ENCODE peak calls at places on chromosomes 12 and 14, in ten cellular contexts. I is NCI-H1105 treated with DMSO at 0.1 percent for 48 hours, D is activated T-cell treated with anti-CD3 and anti-CD28 coated beads for 1 hour, M is HuH-7.5, K is activated gamma-delta T cell treated with Interleukin-2 at 50 U/mL for 16 hours, C is hepatic stellate cell, T is NCI-H345, P is dorsolateral prefrontal cortex, F is right cardiac atrium, Y is GM13976. S is an unnamed sample.

GRCh38 chr14:38124496-38124895 is 83.2 kb upstream of the SSTR1 start:
- DNase-seq in I (no peak), D (no peak), M (no peak), K (no peak), C (no peak), T (no peak), P (no peak), F (no peak), Y (no peak), S (no peak)

GRCh38 chr14:88296343-88296742 is 26.7 kb downstream of the KCNK10 start:
- DNase-seq in I (no peak), D (no peak), M (no peak), K (no peak), C (no peak), T (no peak), P (no peak), F (no peak), Y (no peak), S (no peak)

GRCh38 chr12:113601656-113602263 is 130.1 kb upstream of the LHX5 start:
- DNase-seq in I (no peak), D (no peak), M (peak), K (no peak), C (no peak), T (no peak), P (no peak), F (no peak), Y (no peak), S (peak)

GRCh38 chr12:80472241-80472640 is 28.2 kb downstream of the PTPRQ start:
- DNase-seq in I (no peak), D (no peak), M (no peak), K (no peak), C (no peak), T (no peak), P (no peak), F (no peak), Y (no peak), S (no peak)

GRCh38 chr12:32106517-32107366 is at the start of gene BICD1:
- DNase-seq in I (peak), D (peak), M (peak), K (peak), C (peak), T (peak), P (peak), F (peak), Y (peak), S (peak)

GRCh38 chr14:90093942-90094595 is 32.3 kb downstream of the KCNK13 start:
- DNase-seq in I (no peak), D (no peak), M (no peak), K (no peak), C (no peak), T (peak), P (no peak), F (no peak), Y (no peak), S (peak)

GRCh38 chr12:67710582-67710981 is 62.0 kb downstream of the DYRK2 start:
- DNase-seq in I (no peak), D (no peak), M (peak), K (no peak), C (no peak), T (no peak), P (no peak), F (no peak), Y (peak), S (peak)

GRCh38 chr12:27052176-27052575 is 29.8 kb downstream of the MED21 start:
- DNase-seq in I (no peak), D (no peak), M (no peak), K (no peak), C (no peak), T (no peak), P (no peak), F (no peak), Y (no peak), S (no peak)

GRCh38 chr12:46461907-46462605 is 89.5 kb upstream of the SLC38A2 start:
- DNase-seq in I (peak), D (no peak), M (no peak), K (no peak), C (no peak), T (no peak), P (no peak), F (no peak), Y (no peak), S (no peak)

GRCh38 chr12:67415473-67415872 is 146.3 kb downstream of the CAND1 start:
- DNase-seq in I (peak), D (no peak), M (no peak), K (no peak), C (peak), T (peak), P (peak), F (no peak), Y (peak), S (peak)

GRCh38 chr14:65151329-65152010 is 49.2 kb upstream of the MAX start:
- DNase-seq in I (no peak), D (no peak), M (no peak), K (no peak), C (no peak), T (no peak), P (no peak), F (no peak), Y (no peak), S (no peak)

GRCh38 chr12:128314611-128315010 is 47.6 kb downstream of the TMEM132C start:
- DNase-seq in I (no peak), D (no peak), M (no peak), K (no peak), C (no peak), T (no peak), P (no peak), F (no peak), Y (no peak), S (no peak)

GRCh38 chr12:56629459-56630179 is 507 bp downstream of the BAZ2A start:
- DNase-seq in I (no peak), D (peak), M (peak), K (peak), C (peak), T (no peak), P (no peak), F (peak), Y (peak), S (peak)

GRCh38 chr12:13142747-13143146 is 39.3 kb upstream of the GSG1 start:
- DNase-seq in I (no peak), D (no peak), M (no peak), K (no peak), C (no peak), T (no peak), P (no peak), F (peak), Y (no peak), S (no peak)